ENCODE peak calls at places on chromosomes 12 and 14, in five cellular contexts. L, B, I, F and V are unnamed samples.

GRCh38 chr12:89731614-89732013 is 23.0 kb upstream of the ATP2B1 start:
- DNase-seq in L (no peak), B (peak), I (no peak), F (no peak), V (no peak)

GRCh38 chr12:124599074-124599999 is 31.9 kb upstream of the NCOR2 start:
- DNase-seq in L (no peak), B (peak), I (no peak), F (no peak), V (no peak)

GRCh38 chr14:51395361-51395849 is 155.4 kb downstream of the TMX1 start:
- DNase-seq in L (no peak), B (peak), I (peak), F (peak), V (no peak)

GRCh38 chr12:48996794-48997718 is 2.1 kb downstream of the DDN start:
- DNase-seq in L (no peak), B (peak), I (peak), F (peak), V (peak)

GRCh38 chr14:67749341-67750110 is 47.8 kb downstream of the RDH12 start:
- DNase-seq in L (no peak), B (peak), I (no peak), F (no peak), V (no peak)

GRCh38 chr14:76086636-76087035 is 65.1 kb upstream of the GPATCH2L start:
- DNase-seq in L (no peak), B (no peak), I (no peak), F (peak), V (no peak)

GRCh38 chr12:126668538-126668937 is 1598.4 kb upstream of the TMEM132C start:
- DNase-seq in L (no peak), B (peak), I (no peak), F (no peak), V (no peak)

GRCh38 chr14:89343356-89343755 is 73.7 kb downstream of the FOXN3 start:
- DNase-seq in L (no peak), B (no peak), I (no peak), F (no peak), V (no peak)

GRCh38 chr14:28767239-28767850 is 758 bp downstream of the FOXG1 start:
- DNase-seq in L (no peak), B (no peak), I (no peak), F (no peak), V (no peak)